ENCODE peak calls at places on chromosomes 7 and 10, in eight cellular contexts. E is effector CD4-positive, alpha-beta T cell; S is GM23248; T is activated gamma-delta T cell treated with anti-CD3 and anti-CD28 coated beads, Interleukin-2, amount 50 U/mL, for 16 hours; F is AG10803; K is neuronal stem cell; G is tibial artery; C is dermis microvascular lymphatic vessel endothelial cell. I is an unnamed sample.

GRCh38 chr7:76063525-76063924 is 15.6 kb downstream of the MDH2 start:
- DNase-seq in T (no peak), K (no peak), G (no peak), F (no peak), E (no peak), C (no peak), S (peak), I (no peak)

GRCh38 chr10:97718659-97719142 is 5.2 kb downstream of the MARVELD1 start:
- DNase-seq in C (peak), F (peak), T (no peak), E (no peak), G (no peak), S (peak), K (no peak), I (peak)

GRCh38 chr10:3760083-3760482 is 24.9 kb downstream of the KLF6 start:
- DNase-seq in C (no peak), E (no peak), K (no peak), S (no peak), T (no peak), F (no peak), G (no peak), I (no peak)

GRCh38 chr7:41085244-41085643 is 617.6 kb downstream of the INHBA start:
- DNase-seq in G (no peak), C (no peak), T (no peak), E (no peak), F (peak), S (peak), K (no peak), I (no peak)

GRCh38 chr10:129961274-129961839 is 2.7 kb downstream of the EBF3 start:
- DNase-seq in S (no peak), F (no peak), E (no peak), K (peak), C (no peak), G (no peak), T (no peak), I (no peak)

GRCh38 chr7:106671160-106671559 is 10.2 kb upstream of the CCDC71L start:
- DNase-seq in S (no peak), F (no peak), C (no peak), E (no peak), K (no peak), T (no peak), G (no peak), I (no peak)

GRCh38 chr10:102090772-102091171 is 25.6 kb downstream of the HPS6 start:
- DNase-seq in K (no peak), F (no peak), E (no peak), C (peak), G (no peak), S (no peak), T (no peak), I (no peak)

GRCh38 chr10:15859865-15860691 is at the start of gene MINDY3:
- DNase-seq in E (peak), C (peak), T (peak), G (peak), S (peak), F (peak), K (peak), I (peak)

GRCh38 chr7:30348083-30348560 is 63.7 kb downstream of the ZNRF2 start:
- DNase-seq in C (no peak), K (no peak), G (no peak), T (peak), S (peak), E (peak), F (peak), I (no peak)

I was measured in aorta.